ENCODE peak calls at places on chromosomes 2 and 18, in seven cellular contexts. One of them, this sample, is unnamed.

GRCh38 chr18:9434240-9434701 is 41.0 kb upstream of the RALBP1 start:
- DNase-seq in cardiac muscle cell: no peak
- DNase-seq in activated CD4-positive, alpha-beta T cell treated with anti-CD3 and anti-CD28 coated beads for 4 hours: no peak
- DNase-seq in left colon: no peak
- DNase-seq in T-helper 2 cell: no peak
- DNase-seq in non-pigmented ciliary epithelial cell: no peak
- DNase-seq in stimulated activated CD4-positive, alpha-beta T cell treated with anti-CD3 and anti-CD28 coated beads, Interleukin-2, amount 100 ng/mL, for 24 hours: no peak
- DNase-seq in this sample: no peak

GRCh38 chr2:133241231-133241575 is 327.1 kb downstream of the NCKAP5 start:
- DNase-seq in T-helper 2 cell: no peak
- DNase-seq in activated CD4-positive, alpha-beta T cell treated with anti-CD3 and anti-CD28 coated beads for 4 hours: no peak
- DNase-seq in stimulated activated CD4-positive, alpha-beta T cell treated with anti-CD3 and anti-CD28 coated beads, Interleukin-2, amount 100 ng/mL, for 24 hours: no peak
- DNase-seq in non-pigmented ciliary epithelial cell: no peak
- DNase-seq in left colon: no peak
- DNase-seq in cardiac muscle cell: no peak
- DNase-seq in this sample: no peak

GRCh38 chr2:173979721-173980351 is 14.7 kb upstream of the SP3 start:
- DNase-seq in left colon: no peak
- DNase-seq in non-pigmented ciliary epithelial cell: no peak
- DNase-seq in stimulated activated CD4-positive, alpha-beta T cell treated with anti-CD3 and anti-CD28 coated beads, Interleukin-2, amount 100 ng/mL, for 24 hours: no peak
- DNase-seq in T-helper 2 cell: no peak
- DNase-seq in cardiac muscle cell: no peak
- DNase-seq in activated CD4-positive, alpha-beta T cell treated with anti-CD3 and anti-CD28 coated beads for 4 hours: no peak
- DNase-seq in this sample: no peak

GRCh38 chr2:61758991-61759390 is 94.9 kb downstream of the FAM161A start:
- DNase-seq in left colon: no peak
- DNase-seq in activated CD4-positive, alpha-beta T cell treated with anti-CD3 and anti-CD28 coated beads for 4 hours: no peak
- DNase-seq in stimulated activated CD4-positive, alpha-beta T cell treated with anti-CD3 and anti-CD28 coated beads, Interleukin-2, amount 100 ng/mL, for 24 hours: no peak
- DNase-seq in T-helper 2 cell: no peak
- DNase-seq in cardiac muscle cell: no peak
- DNase-seq in non-pigmented ciliary epithelial cell: peak
- DNase-seq in this sample: no peak

GRCh38 chr2:7018261-7018701 is 101.1 kb downstream of the RNF144A start:
- DNase-seq in non-pigmented ciliary epithelial cell: no peak
- DNase-seq in activated CD4-positive, alpha-beta T cell treated with anti-CD3 and anti-CD28 coated beads for 4 hours: no peak
- DNase-seq in stimulated activated CD4-positive, alpha-beta T cell treated with anti-CD3 and anti-CD28 coated beads, Interleukin-2, amount 100 ng/mL, for 24 hours: no peak
- DNase-seq in left colon: no peak
- DNase-seq in cardiac muscle cell: no peak
- DNase-seq in T-helper 2 cell: no peak
- DNase-seq in this sample: no peak

GRCh38 chr2:86033751-86034680 is 71.7 kb downstream of the POLR1A start:
- DNase-seq in stimulated activated CD4-positive, alpha-beta T cell treated with anti-CD3 and anti-CD28 coated beads, Interleukin-2, amount 100 ng/mL, for 24 hours: no peak
- DNase-seq in cardiac muscle cell: peak
- DNase-seq in left colon: no peak
- DNase-seq in T-helper 2 cell: no peak
- DNase-seq in non-pigmented ciliary epithelial cell: no peak
- DNase-seq in activated CD4-positive, alpha-beta T cell treated with anti-CD3 and anti-CD28 coated beads for 4 hours: no peak
- DNase-seq in this sample: no peak

GRCh38 chr2:164600763-164601162 is 20.5 kb downstream of the GRB14 start:
- DNase-seq in activated CD4-positive, alpha-beta T cell treated with anti-CD3 and anti-CD28 coated beads for 4 hours: no peak
- DNase-seq in T-helper 2 cell: no peak
- DNase-seq in cardiac muscle cell: no peak
- DNase-seq in left colon: no peak
- DNase-seq in stimulated activated CD4-positive, alpha-beta T cell treated with anti-CD3 and anti-CD28 coated beads, Interleukin-2, amount 100 ng/mL, for 24 hours: no peak
- DNase-seq in non-pigmented ciliary epithelial cell: no peak
- DNase-seq in this sample: no peak

GRCh38 chr2:11096591-11096990 is 58.7 kb upstream of the SLC66A3 start:
- DNase-seq in T-helper 2 cell: no peak
- DNase-seq in non-pigmented ciliary epithelial cell: no peak
- DNase-seq in left colon: no peak
- DNase-seq in activated CD4-positive, alpha-beta T cell treated with anti-CD3 and anti-CD28 coated beads for 4 hours: no peak
- DNase-seq in stimulated activated CD4-positive, alpha-beta T cell treated with anti-CD3 and anti-CD28 coated beads, Interleukin-2, amount 100 ng/mL, for 24 hours: no peak
- DNase-seq in cardiac muscle cell: no peak
- DNase-seq in this sample: no peak

GRCh38 chr2:50143822-50144575 is 887.9 kb downstream of the NRXN1 start:
- DNase-seq in non-pigmented ciliary epithelial cell: no peak
- DNase-seq in activated CD4-positive, alpha-beta T cell treated with anti-CD3 and anti-CD28 coated beads for 4 hours: no peak
- DNase-seq in T-helper 2 cell: no peak
- DNase-seq in stimulated activated CD4-positive, alpha-beta T cell treated with anti-CD3 and anti-CD28 coated beads, Interleukin-2, amount 100 ng/mL, for 24 hours: no peak
- DNase-seq in left colon: no peak
- DNase-seq in cardiac muscle cell: peak
- DNase-seq in this sample: peak

GRCh38 chr18:73790582-73790981 is 357.1 kb downstream of the FBXO15 start:
- DNase-seq in left colon: no peak
- DNase-seq in T-helper 2 cell: no peak
- DNase-seq in activated CD4-positive, alpha-beta T cell treated with anti-CD3 and anti-CD28 coated beads for 4 hours: no peak
- DNase-seq in stimulated activated CD4-positive, alpha-beta T cell treated with anti-CD3 and anti-CD28 coated beads, Interleukin-2, amount 100 ng/mL, for 24 hours: no peak
- DNase-seq in non-pigmented ciliary epithelial cell: no peak
- DNase-seq in cardiac muscle cell: no peak
- DNase-seq in this sample: no peak

GRCh38 chr2:25822190-25823117 is 55.8 kb downstream of the ASXL2 start:
- DNase-seq in T-helper 2 cell: peak
- DNase-seq in left colon: no peak
- DNase-seq in cardiac muscle cell: no peak
- DNase-seq in stimulated activated CD4-positive, alpha-beta T cell treated with anti-CD3 and anti-CD28 coated beads, Interleukin-2, amount 100 ng/mL, for 24 hours: peak
- DNase-seq in non-pigmented ciliary epithelial cell: no peak
- DNase-seq in activated CD4-positive, alpha-beta T cell treated with anti-CD3 and anti-CD28 coated beads for 4 hours: peak
- DNase-seq in this sample: no peak

GRCh38 chr2:239774933-239775622 is 250.1 kb downstream of the NDUFA10 start:
- DNase-seq in stimulated activated CD4-positive, alpha-beta T cell treated with anti-CD3 and anti-CD28 coated beads, Interleukin-2, amount 100 ng/mL, for 24 hours: no peak
- DNase-seq in activated CD4-positive, alpha-beta T cell treated with anti-CD3 and anti-CD28 coated beads for 4 hours: no peak
- DNase-seq in T-helper 2 cell: no peak
- DNase-seq in cardiac muscle cell: no peak
- DNase-seq in left colon: peak
- DNase-seq in non-pigmented ciliary epithelial cell: no peak
- DNase-seq in this sample: no peak

GRCh38 chr2:238585836-238586821 is 159.4 kb downstream of the ASB1 start:
- DNase-seq in non-pigmented ciliary epithelial cell: no peak
- DNase-seq in left colon: no peak
- DNase-seq in T-helper 2 cell: no peak
- DNase-seq in activated CD4-positive, alpha-beta T cell treated with anti-CD3 and anti-CD28 coated beads for 4 hours: no peak
- DNase-seq in stimulated activated CD4-positive, alpha-beta T cell treated with anti-CD3 and anti-CD28 coated beads, Interleukin-2, amount 100 ng/mL, for 24 hours: no peak
- DNase-seq in cardiac muscle cell: no peak
- DNase-seq in this sample: peak

GRCh38 chr2:145200307-145200706 is 680.4 kb upstream of the ZEB2 start:
- DNase-seq in left colon: no peak
- DNase-seq in activated CD4-positive, alpha-beta T cell treated with anti-CD3 and anti-CD28 coated beads for 4 hours: no peak
- DNase-seq in stimulated activated CD4-positive, alpha-beta T cell treated with anti-CD3 and anti-CD28 coated beads, Interleukin-2, amount 100 ng/mL, for 24 hours: no peak
- DNase-seq in T-helper 2 cell: no peak
- DNase-seq in non-pigmented ciliary epithelial cell: no peak
- DNase-seq in cardiac muscle cell: no peak
- DNase-seq in this sample: no peak

GRCh38 chr2:189134485-189134884 is 45.1 kb downstream of the COL5A2 start:
- DNase-seq in non-pigmented ciliary epithelial cell: no peak
- DNase-seq in left colon: no peak
- DNase-seq in T-helper 2 cell: no peak
- DNase-seq in stimulated activated CD4-positive, alpha-beta T cell treated with anti-CD3 and anti-CD28 coated beads, Interleukin-2, amount 100 ng/mL, for 24 hours: no peak
- DNase-seq in activated CD4-positive, alpha-beta T cell treated with anti-CD3 and anti-CD28 coated beads for 4 hours: no peak
- DNase-seq in cardiac muscle cell: no peak
- DNase-seq in this sample: no peak

GRCh38 chr2:33272001-33272400 is 204.4 kb upstream of the RASGRP3 start:
- DNase-seq in non-pigmented ciliary epithelial cell: no peak
- DNase-seq in T-helper 2 cell: no peak
- DNase-seq in stimulated activated CD4-positive, alpha-beta T cell treated with anti-CD3 and anti-CD28 coated beads, Interleukin-2, amount 100 ng/mL, for 24 hours: no peak
- DNase-seq in cardiac muscle cell: no peak
- DNase-seq in left colon: no peak
- DNase-seq in activated CD4-positive, alpha-beta T cell treated with anti-CD3 and anti-CD28 coated beads for 4 hours: no peak
- DNase-seq in this sample: no peak

GRCh38 chr2:7013761-7014160 is 96.5 kb downstream of the RNF144A start:
- DNase-seq in T-helper 2 cell: no peak
- DNase-seq in stimulated activated CD4-positive, alpha-beta T cell treated with anti-CD3 and anti-CD28 coated beads, Interleukin-2, amount 100 ng/mL, for 24 hours: no peak
- DNase-seq in left colon: no peak
- DNase-seq in cardiac muscle cell: no peak
- DNase-seq in activated CD4-positive, alpha-beta T cell treated with anti-CD3 and anti-CD28 coated beads for 4 hours: no peak
- DNase-seq in non-pigmented ciliary epithelial cell: no peak
- DNase-seq in this sample: no peak

GRCh38 chr2:151973901-151974199 is 125.0 kb downstream of the CACNB4 start:
- DNase-seq in cardiac muscle cell: peak
- DNase-seq in non-pigmented ciliary epithelial cell: peak
- DNase-seq in T-helper 2 cell: no peak
- DNase-seq in left colon: no peak
- DNase-seq in activated CD4-positive, alpha-beta T cell treated with anti-CD3 and anti-CD28 coated beads for 4 hours: no peak
- DNase-seq in stimulated activated CD4-positive, alpha-beta T cell treated with anti-CD3 and anti-CD28 coated beads, Interleukin-2, amount 100 ng/mL, for 24 hours: no peak
- DNase-seq in this sample: no peak

GRCh38 chr2:100703213-100703612 is 116.7 kb upstream of the NPAS2 start:
- DNase-seq in cardiac muscle cell: no peak
- DNase-seq in non-pigmented ciliary epithelial cell: no peak
- DNase-seq in T-helper 2 cell: no peak
- DNase-seq in left colon: no peak
- DNase-seq in activated CD4-positive, alpha-beta T cell treated with anti-CD3 and anti-CD28 coated beads for 4 hours: no peak
- DNase-seq in stimulated activated CD4-positive, alpha-beta T cell treated with anti-CD3 and anti-CD28 coated beads, Interleukin-2, amount 100 ng/mL, for 24 hours: no peak
- DNase-seq in this sample: no peak

GRCh38 chr2:36339819-36340218 is 15.8 kb upstream of the CRIM1 start:
- DNase-seq in cardiac muscle cell: no peak
- DNase-seq in stimulated activated CD4-positive, alpha-beta T cell treated with anti-CD3 and anti-CD28 coated beads, Interleukin-2, amount 100 ng/mL, for 24 hours: no peak
- DNase-seq in non-pigmented ciliary epithelial cell: no peak
- DNase-seq in left colon: no peak
- DNase-seq in activated CD4-positive, alpha-beta T cell treated with anti-CD3 and anti-CD28 coated beads for 4 hours: no peak
- DNase-seq in T-helper 2 cell: no peak
- DNase-seq in this sample: no peak

GRCh38 chr2:108926561-108927380 is 62.2 kb downstream of the EDAR start:
- DNase-seq in T-helper 2 cell: no peak
- DNase-seq in cardiac muscle cell: no peak
- DNase-seq in left colon: no peak
- DNase-seq in stimulated activated CD4-positive, alpha-beta T cell treated with anti-CD3 and anti-CD28 coated beads, Interleukin-2, amount 100 ng/mL, for 24 hours: no peak
- DNase-seq in activated CD4-positive, alpha-beta T cell treated with anti-CD3 and anti-CD28 coated beads for 4 hours: no peak
- DNase-seq in non-pigmented ciliary epithelial cell: no peak
- DNase-seq in this sample: no peak

GRCh38 chr2:139031722-139032121 is 251.5 kb upstream of the NXPH2 start:
- DNase-seq in non-pigmented ciliary epithelial cell: peak
- DNase-seq in activated CD4-positive, alpha-beta T cell treated with anti-CD3 and anti-CD28 coated beads for 4 hours: no peak
- DNase-seq in cardiac muscle cell: no peak
- DNase-seq in T-helper 2 cell: no peak
- DNase-seq in stimulated activated CD4-positive, alpha-beta T cell treated with anti-CD3 and anti-CD28 coated beads, Interleukin-2, amount 100 ng/mL, for 24 hours: no peak
- DNase-seq in left colon: no peak
- DNase-seq in this sample: no peak

GRCh38 chr2:99377879-99378278 is 40.7 kb downstream of the EIF5B start:
- DNase-seq in left colon: no peak
- DNase-seq in activated CD4-positive, alpha-beta T cell treated with anti-CD3 and anti-CD28 coated beads for 4 hours: no peak
- DNase-seq in T-helper 2 cell: no peak
- DNase-seq in cardiac muscle cell: no peak
- DNase-seq in non-pigmented ciliary epithelial cell: no peak
- DNase-seq in stimulated activated CD4-positive, alpha-beta T cell treated with anti-CD3 and anti-CD28 coated beads, Interleukin-2, amount 100 ng/mL, for 24 hours: no peak
- DNase-seq in this sample: no peak

GRCh38 chr2:177669625-177670330 is 277.2 kb downstream of the AGPS start:
- DNase-seq in activated CD4-positive, alpha-beta T cell treated with anti-CD3 and anti-CD28 coated beads for 4 hours: no peak
- DNase-seq in left colon: no peak
- DNase-seq in non-pigmented ciliary epithelial cell: no peak
- DNase-seq in T-helper 2 cell: no peak
- DNase-seq in stimulated activated CD4-positive, alpha-beta T cell treated with anti-CD3 and anti-CD28 coated beads, Interleukin-2, amount 100 ng/mL, for 24 hours: no peak
- DNase-seq in cardiac muscle cell: no peak
- DNase-seq in this sample: no peak

GRCh38 chr18:11310476-11311086 is 161.2 kb upstream of the PIEZO2 start:
- DNase-seq in cardiac muscle cell: peak
- DNase-seq in non-pigmented ciliary epithelial cell: no peak
- DNase-seq in activated CD4-positive, alpha-beta T cell treated with anti-CD3 and anti-CD28 coated beads for 4 hours: no peak
- DNase-seq in left colon: no peak
- DNase-seq in stimulated activated CD4-positive, alpha-beta T cell treated with anti-CD3 and anti-CD28 coated beads, Interleukin-2, amount 100 ng/mL, for 24 hours: peak
- DNase-seq in T-helper 2 cell: no peak
- DNase-seq in this sample: no peak

GRCh38 chr2:221500501-221501209 is 71.4 kb downstream of the EPHA4 start:
- DNase-seq in stimulated activated CD4-positive, alpha-beta T cell treated with anti-CD3 and anti-CD28 coated beads, Interleukin-2, amount 100 ng/mL, for 24 hours: no peak
- DNase-seq in non-pigmented ciliary epithelial cell: no peak
- DNase-seq in cardiac muscle cell: peak
- DNase-seq in T-helper 2 cell: no peak
- DNase-seq in left colon: no peak
- DNase-seq in activated CD4-positive, alpha-beta T cell treated with anti-CD3 and anti-CD28 coated beads for 4 hours: no peak
- DNase-seq in this sample: no peak

GRCh38 chr2:42464631-42465030 is 29.2 kb downstream of the KCNG3 start:
- DNase-seq in activated CD4-positive, alpha-beta T cell treated with anti-CD3 and anti-CD28 coated beads for 4 hours: no peak
- DNase-seq in cardiac muscle cell: no peak
- DNase-seq in T-helper 2 cell: no peak
- DNase-seq in non-pigmented ciliary epithelial cell: no peak
- DNase-seq in left colon: no peak
- DNase-seq in stimulated activated CD4-positive, alpha-beta T cell treated with anti-CD3 and anti-CD28 coated beads, Interleukin-2, amount 100 ng/mL, for 24 hours: no peak
- DNase-seq in this sample: no peak

GRCh38 chr2:143759455-143759854 is 630.2 kb downstream of the ARHGAP15 start:
- DNase-seq in T-helper 2 cell: no peak
- DNase-seq in stimulated activated CD4-positive, alpha-beta T cell treated with anti-CD3 and anti-CD28 coated beads, Interleukin-2, amount 100 ng/mL, for 24 hours: no peak
- DNase-seq in left colon: no peak
- DNase-seq in cardiac muscle cell: peak
- DNase-seq in non-pigmented ciliary epithelial cell: no peak
- DNase-seq in activated CD4-positive, alpha-beta T cell treated with anti-CD3 and anti-CD28 coated beads for 4 hours: no peak
- DNase-seq in this sample: no peak

GRCh38 chr2:182061739-182062138 is 76.1 kb downstream of the PPP1R1C start:
- DNase-seq in activated CD4-positive, alpha-beta T cell treated with anti-CD3 and anti-CD28 coated beads for 4 hours: no peak
- DNase-seq in left colon: no peak
- DNase-seq in non-pigmented ciliary epithelial cell: no peak
- DNase-seq in T-helper 2 cell: no peak
- DNase-seq in cardiac muscle cell: no peak
- DNase-seq in stimulated activated CD4-positive, alpha-beta T cell treated with anti-CD3 and anti-CD28 coated beads, Interleukin-2, amount 100 ng/mL, for 24 hours: no peak
- DNase-seq in this sample: no peak

This sample was measured in substantia nigra.